ENCODE peak calls at places on chromosomes 5 and 9, in four cellular contexts. I is HepG2, V is K562, Z is GM12878. S is an unnamed sample.

GRCh38 chr9:21813575-21814473 is 11.4 kb downstream of the MTAP start:
- DNase-seq in I (peak; percentile 79), V (no peak), Z (no peak), S (peak; percentile 60)

GRCh38 chr5:169100735-169101075 is 200.2 kb downstream of the SLIT3 start:
- DNase-seq in Z (no peak), I (no peak), V (no peak), S (no peak)

GRCh38 chr5:150192462-150192861 is 2.6 kb downstream of the SLC6A7 start:
- DNase-seq in Z (no peak), V (no peak), I (no peak), S (no peak)

GRCh38 chr9:91212592-91213243 is 149.0 kb downstream of the AUH start:
- DNase-seq in Z (no peak), V (no peak), I (no peak), S (no peak)

GRCh38 chr5:88687253-88687955 is 195.6 kb downstream of the MEF2C start:
- DNase-seq in I (no peak), V (no peak), Z (no peak), S (no peak)

GRCh38 chr9:33180526-33181184 is 13.5 kb upstream of the B4GALT1 start:
- DNase-seq in Z (no peak), I (no peak), V (no peak), S (no peak)

GRCh38 chr5:150036513-150036912 is 36.0 kb downstream of the HMGXB3 start:
- DNase-seq in V (no peak), Z (no peak), I (no peak), S (no peak)

GRCh38 chr5:96714951-96715451 is 52.8 kb downstream of the CAST start:
- DNase-seq in I (peak; percentile 96), V (peak; percentile 28), Z (no peak), S (no peak)

GRCh38 chr9:100219347-100219746 is 120.3 kb downstream of the INVS start:
- DNase-seq in V (no peak), I (no peak), Z (peak; percentile 30), S (no peak)

GRCh38 chr9:124133752-124134151 is 122.2 kb downstream of the LHX2 start:
- DNase-seq in V (no peak), I (peak; percentile 64), Z (no peak), S (no peak)

GRCh38 chr9:70959366-70959765 is 162.1 kb downstream of the TRPM3 start:
- DNase-seq in I (no peak), V (no peak), Z (no peak), S (no peak)

GRCh38 chr5:21071421-21071820 is 1083.4 kb upstream of the CDH18 start:
- DNase-seq in Z (no peak), V (no peak), I (no peak), S (no peak)

GRCh38 chr5:148843510-148844318 is 17.3 kb downstream of the ADRB2 start:
- DNase-seq in V (no peak), Z (no peak), I (no peak), S (no peak)

GRCh38 chr5:6755519-6755918 is 42.3 kb downstream of the TENT4A start:
- DNase-seq in I (no peak), Z (no peak), V (no peak), S (no peak)
- TF ChIP-seq FOXM1 in I (no peak), Z (no peak), V (no peak), S (no peak)

GRCh38 chr5:40431734-40432133 is 248.0 kb upstream of the PTGER4 start:
- DNase-seq in I (no peak), V (no peak), Z (no peak), S (no peak)
- TF ChIP-seq FOXK2 in I (no peak), V (no peak), Z (no peak), S (no peak)

GRCh38 chr5:103458497-103459040 is 104.0 kb downstream of the NUDT12 start:
- DNase-seq in V (no peak), Z (no peak), I (no peak), S (no peak)

GRCh38 chr5:103452666-103453065 is 109.9 kb downstream of the NUDT12 start:
- DNase-seq in V (no peak), I (no peak), Z (no peak), S (no peak)

GRCh38 chr5:103452089-103452488 is 110.5 kb downstream of the NUDT12 start:
- DNase-seq in Z (no peak), I (no peak), V (no peak), S (no peak)

GRCh38 chr5:103456476-103456875 is 106.1 kb downstream of the NUDT12 start:
- DNase-seq in Z (no peak), V (no peak), I (no peak), S (no peak)

DNA sequence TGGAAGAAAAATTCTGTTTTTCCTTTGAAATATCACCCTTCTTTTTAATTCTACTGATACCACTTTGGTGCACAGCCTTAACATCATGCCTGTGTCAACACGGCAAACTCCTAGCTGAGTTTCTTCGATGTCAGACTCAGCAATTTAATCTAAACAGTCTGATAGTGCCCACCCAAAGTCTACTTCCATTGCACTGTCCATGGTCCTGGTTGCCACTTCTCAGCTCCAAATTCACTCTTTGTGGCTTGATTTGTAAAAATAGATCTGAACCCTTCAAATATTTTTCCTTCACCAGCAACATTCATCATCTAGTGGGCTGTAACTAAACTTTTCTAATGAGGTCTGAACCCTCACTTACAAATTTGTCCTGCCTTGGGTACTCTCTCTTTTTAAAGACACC is 107.8 kb downstream of the NUDT12 start:
- DNase-seq in V (no peak), I (no peak), Z (no peak), S (no peak)
- TF ChIP-seq FOXM1 in V (no peak), I (no peak), Z (no peak), S (no peak)

GRCh38 chr9:69945671-69946141 is 97.9 kb upstream of the MAMDC2 start:
- DNase-seq in Z (no peak), V (no peak), I (no peak), S (no peak)

GRCh38 chr9:69949396-69949795 is 94.3 kb upstream of the MAMDC2 start:
- DNase-seq in Z (no peak), V (no peak), I (no peak), S (no peak)

GRCh38 chr9:69955536-69956355 is 87.9 kb upstream of the MAMDC2 start:
- DNase-seq in V (no peak), Z (no peak), I (no peak), S (no peak)

GRCh38 chr9:69946800-69947437 is 96.7 kb upstream of the MAMDC2 start:
- DNase-seq in V (peak; percentile 7), Z (no peak), I (peak; percentile 3), S (no peak)

GRCh38 chr9:69951411-69951810 is 92.2 kb upstream of the MAMDC2 start:
- DNase-seq in I (no peak), Z (no peak), V (no peak), S (no peak)
- TF ChIP-seq FOXK2 in I (no peak), Z (no peak), V (no peak), S (no peak)

GRCh38 chr9:89161221-89161620 is 17.4 kb downstream of the SHC3 start:
- DNase-seq in V (no peak), Z (no peak), I (no peak), S (no peak)
- TF ChIP-seq FOXM1 in V (no peak), Z (no peak), I (no peak), S (no peak)

GRCh38 chr9:112038017-112038408 is 137.1 kb downstream of the SUSD1 start:
- DNase-seq in I (no peak), Z (no peak), V (no peak), S (no peak)

GRCh38 chr9:112034216-112034611 is 137.6 kb downstream of the UGCG start:
- DNase-seq in V (no peak), Z (no peak), I (no peak), S (no peak)

GRCh38 chr9:112035166-112035816 is 138.7 kb downstream of the UGCG start:
- DNase-seq in Z (no peak), V (no peak), I (no peak), S (no peak)

GRCh38 chr9:112041199-112041535 is 133.9 kb downstream of the SUSD1 start:
- DNase-seq in Z (no peak), V (no peak), I (no peak), S (no peak)

DNA sequence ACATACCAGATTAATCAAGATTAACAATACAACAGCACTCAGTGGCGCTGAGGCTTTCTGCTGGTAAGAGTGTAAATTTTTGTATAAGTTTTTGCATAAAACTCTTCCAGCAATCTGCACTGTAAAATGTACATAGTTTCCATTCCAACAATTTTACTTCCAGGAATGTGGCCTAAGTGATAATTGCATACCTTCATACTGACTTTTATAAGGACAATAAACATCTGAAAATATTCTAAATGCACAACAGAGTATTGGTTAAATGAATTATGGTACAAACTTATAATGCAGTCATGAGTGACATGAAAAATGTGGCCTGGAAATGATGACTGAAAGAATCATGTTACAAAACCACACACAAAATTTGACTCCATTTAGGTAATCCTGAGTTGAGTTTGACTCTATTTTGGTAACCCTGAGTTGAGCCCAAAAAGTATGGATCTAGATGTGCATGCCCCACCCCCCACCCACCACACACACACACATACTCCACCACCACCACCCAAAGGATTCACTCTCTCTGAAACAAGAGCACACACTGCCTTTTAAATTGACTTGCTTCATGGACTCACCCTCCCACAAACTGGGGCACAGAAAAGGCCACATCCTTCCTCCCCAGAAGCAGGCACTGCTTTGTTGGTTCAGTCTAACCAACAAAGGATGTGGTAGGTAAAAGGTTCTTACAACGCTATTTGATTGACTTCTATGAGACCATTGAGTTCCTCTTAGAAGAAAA is 137.6 kb downstream of the SUSD1 start:
- DNase-seq in I (no peak), Z (peak; percentile 97), V (no peak), S (no peak)
- TF ChIP-seq FOXK2 in I (no peak), Z (no peak), V (no peak), S (no peak)

GRCh38 chr5:165157209-165157608 is 1651.8 kb downstream of the MAT2B start:
- DNase-seq in V (no peak), Z (no peak), I (no peak), S (no peak)

GRCh38 chr5:165161204-165161603 is 1655.8 kb downstream of the MAT2B start:
- DNase-seq in Z (no peak), I (no peak), V (no peak), S (peak; percentile 25)
- TF ChIP-seq FOXM1 in Z (no peak), I (no peak), V (no peak), S (no peak)

GRCh38 chr5:177306674-177307543 is 3.3 kb downstream of the PRELID1 start:
- DNase-seq in I (no peak), Z (no peak), V (no peak), S (no peak)
- TF ChIP-seq FOXK2 in I (no peak), Z (no peak), V (no peak), S (no peak)

DNA sequence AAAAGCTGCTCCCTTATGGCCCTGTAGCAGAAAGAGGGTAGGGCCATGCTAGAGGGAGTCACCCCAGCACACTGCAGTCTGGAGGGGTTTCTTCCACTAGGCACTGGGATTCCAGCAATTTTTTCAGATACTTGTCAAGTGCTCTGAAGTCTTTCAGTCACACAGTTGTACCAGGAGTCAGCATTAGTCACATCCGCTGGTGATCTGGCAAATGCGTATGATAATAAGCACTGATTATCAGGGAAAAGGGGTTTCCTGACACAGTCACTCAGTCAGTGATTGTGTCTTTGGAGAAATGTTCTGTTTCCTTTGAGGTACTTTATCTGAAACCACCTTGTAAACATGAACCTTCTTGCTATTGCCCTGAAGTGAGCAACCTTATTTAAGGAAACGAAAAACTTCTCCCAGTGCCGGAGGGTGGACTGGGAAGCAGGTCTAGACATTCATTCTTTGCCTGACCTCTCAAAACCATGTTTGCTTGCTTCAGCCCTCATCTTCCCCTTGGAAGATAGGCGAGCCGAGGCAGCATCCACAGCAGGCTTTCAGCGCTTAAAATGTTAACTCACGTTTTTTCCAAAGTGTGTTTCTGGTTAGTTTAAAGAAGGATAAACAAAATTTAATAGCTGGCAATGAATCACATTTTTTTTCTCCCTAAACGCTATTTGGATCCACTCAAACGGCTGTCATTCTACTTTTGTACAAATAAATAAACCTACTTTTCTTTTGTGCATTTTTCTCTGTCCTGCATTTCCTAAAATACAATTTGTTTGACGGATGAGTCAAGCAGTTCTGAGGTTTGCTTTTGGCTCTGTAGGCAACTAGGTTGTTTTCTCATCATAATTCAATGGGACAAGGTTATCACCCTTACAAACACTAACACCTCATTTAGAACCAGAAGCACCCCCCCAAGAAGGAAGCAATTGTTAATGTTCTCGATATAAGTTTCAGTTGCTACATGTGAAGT is 77.7 kb downstream of the FOXD1 start:
- DNase-seq in I (no peak), Z (no peak), V (no peak), S (no peak)
- TF ChIP-seq FOXM1 in I (no peak), Z (no peak), V (no peak), S (no peak)

S was measured in HEK293T.